ENCODE peak calls at places on chromosomes 3 and 15, in five cellular contexts. E is RPMI8226, A is RKO, Z is H7, X is prostate gland. B is an unnamed sample.

GRCh38 chr3:52533623-52534280 is at the start of gene NT5DC2:
- DNase-seq in Z (peak), A (peak), X (peak), E (peak), B (peak)

GRCh38 chr3:149013726-149014125 is 22.4 kb downstream of the GYG1 start:
- DNase-seq in E (no peak), Z (no peak), A (no peak), X (no peak), B (no peak)

GRCh38 chr3:34237946-34238345 is 439.5 kb downstream of the PDCD6IP start:
- DNase-seq in A (no peak), Z (no peak), E (no peak), X (no peak), B (no peak)

GRCh38 chr3:8319935-8320634 is 181.5 kb upstream of the LMCD1 start:
- DNase-seq in Z (no peak), X (no peak), E (no peak), A (peak), B (no peak)

GRCh38 chr3:43211681-43212080 is 74.7 kb upstream of the SNRK start:
- DNase-seq in Z (no peak), A (no peak), X (no peak), E (no peak), B (no peak)

GRCh38 chr3:50090985-50091384 is 2.3 kb downstream of the RBM5 start:
- DNase-seq in X (no peak), A (no peak), Z (no peak), E (no peak), B (no peak)

GRCh38 chr3:136250862-136251460 is 821 bp downstream of the PCCB start:
- DNase-seq in Z (peak), X (peak), A (peak), E (peak), B (peak)

GRCh38 chr15:62119224-62119925 is 45.7 kb downstream of the C2CD4B start:
- DNase-seq in X (no peak), A (peak), E (peak), Z (no peak), B (peak)

GRCh38 chr15:94395626-94396025 is 164.3 kb downstream of the MCTP2 start:
- DNase-seq in X (no peak), A (no peak), Z (no peak), E (no peak), B (no peak)

GRCh38 chr3:183839751-183840150 is 14.4 kb upstream of the MAP6D1 start:
- DNase-seq in E (no peak), A (no peak), X (no peak), Z (no peak), B (no peak)

GRCh38 chr15:66827698-66828055 is 125.6 kb downstream of the SMAD6 start:
- DNase-seq in E (no peak), Z (no peak), A (no peak), X (no peak), B (no peak)

GRCh38 chr3:188217011-188217463 is 63.1 kb downstream of the LPP start:
- DNase-seq in E (no peak), Z (no peak), A (no peak), X (no peak), B (no peak)

GRCh38 chr3:81674690-81675089 is 86.8 kb downstream of the GBE1 start:
- DNase-seq in A (no peak), X (no peak), Z (no peak), E (no peak), B (no peak)

GRCh38 chr3:177552051-177552450 is 354.8 kb upstream of the TBL1XR1 start:
- DNase-seq in E (no peak), X (no peak), Z (no peak), A (no peak), B (no peak)

GRCh38 chr15:52337198-52337853 is 41.7 kb upstream of the MYO5C start:
- DNase-seq in A (peak), Z (peak), E (no peak), X (no peak), B (no peak)

GRCh38 chr3:16476636-16477035 is 36.9 kb downstream of the RFTN1 start:
- DNase-seq in X (no peak), A (no peak), Z (no peak), E (no peak), B (no peak)

GRCh38 chr15:70526221-70526973 is 237.0 kb downstream of the UACA start:
- DNase-seq in E (no peak), A (no peak), X (peak), Z (no peak), B (peak)

GRCh38 chr15:93341164-93341563 is 252.2 kb upstream of the RGMA start:
- DNase-seq in E (no peak), A (no peak), X (no peak), Z (no peak), B (no peak)

GRCh38 chr3:36380171-36381031 is at the start of gene STAC:
- DNase-seq in Z (peak), E (peak), A (no peak), X (no peak), B (no peak)

GRCh38 chr15:48865387-48866079 is 12.4 kb upstream of the EID1 start:
- DNase-seq in A (no peak), E (no peak), X (no peak), Z (peak), B (no peak)

GRCh38 chr15:32867313-32867626 is 149.5 kb downstream of the GREM1 start:
- DNase-seq in A (peak), Z (no peak), X (no peak), E (no peak), B (no peak)

GRCh38 chr3:37999836-38000235 is 9.2 kb downstream of the VILL start:
- DNase-seq in A (no peak), Z (no peak), E (no peak), X (no peak), B (no peak)

GRCh38 chr15:98914626-98915025 is 93.0 kb downstream of the PGPEP1L start:
- DNase-seq in E (no peak), A (no peak), Z (no peak), X (peak), B (no peak)

GRCh38 chr3:83039422-83039821 is 1278.0 kb upstream of the GBE1 start:
- DNase-seq in A (no peak), Z (no peak), X (no peak), E (no peak), B (no peak)